ENCODE peak calls at places on chromosomes 5 and 9, in nine cellular contexts. W is PC-3; L is A549; G is CD8-positive, alpha-beta memory T cell; B is fibroblast of lung; Y is esophagus squamous epithelium; U is small intestine; E is AG04450; H is psoas muscle. T is an unnamed sample.

GRCh38 chr5:62199792-62200716 is 106.0 kb upstream of the KIF2A start:
- DNase-seq in G (no peak), H (no peak), B (no peak), E (no peak), L (no peak), U (no peak), W (no peak), Y (no peak), T (no peak)

GRCh38 chr9:37611961-37612360 is 19.6 kb upstream of the TOMM5 start:
- DNase-seq in G (no peak), E (no peak), Y (no peak), W (no peak), L (no peak), H (no peak), B (no peak), U (no peak), T (no peak)

GRCh38 chr9:36046923-36047322 is 10.2 kb downstream of the RECK start:
- DNase-seq in U (no peak), L (no peak), H (no peak), Y (no peak), W (no peak), E (no peak), B (no peak), G (no peak), T (no peak)

GRCh38 chr9:91547076-91547475 is 123.4 kb upstream of the NFIL3 start:
- DNase-seq in G (no peak), U (no peak), Y (no peak), L (no peak), H (no peak), E (no peak), W (no peak), B (peak), T (no peak)

GRCh38 chr5:89028579-89029272 is 145.7 kb upstream of the MEF2C start:
- DNase-seq in W (peak), U (no peak), G (no peak), B (peak), H (no peak), L (no peak), Y (no peak), E (peak), T (no peak)

GRCh38 chr5:53994148-53994547 is 316.2 kb downstream of the ARL15 start:
- DNase-seq in W (no peak), L (no peak), G (no peak), H (no peak), Y (no peak), B (peak), U (no peak), E (peak), T (no peak)

GRCh38 chr9:136533775-136534157 is 12.1 kb downstream of the NOTCH1 start:
- DNase-seq in G (peak), E (no peak), U (peak), L (no peak), Y (no peak), H (no peak), B (peak), W (no peak), T (no peak)

GRCh38 chr5:79962580-79963222 is 28.4 kb downstream of the MTX3 start:
- DNase-seq in W (peak), H (no peak), L (no peak), Y (no peak), B (peak), E (no peak), G (no peak), U (no peak), T (no peak)

GRCh38 chr5:28012538-28012937 is 974.2 kb upstream of the CDH9 start:
- DNase-seq in E (no peak), G (no peak), L (no peak), B (no peak), W (no peak), U (no peak), Y (no peak), H (no peak), T (no peak)

GRCh38 chr9:113992994-113993393 is 85.1 kb downstream of the AMBP start:
- DNase-seq in G (no peak), L (no peak), W (no peak), Y (no peak), B (no peak), U (no peak), E (no peak), H (no peak), T (no peak)

GRCh38 chr9:79000218-79001002 is 571.4 kb upstream of the TLE4 start:
- DNase-seq in L (no peak), H (no peak), B (no peak), E (no peak), Y (no peak), U (no peak), G (no peak), W (no peak), T (no peak)

GRCh38 chr5:162209005-162209605 is 141.5 kb downstream of the GABRG2 start:
- DNase-seq in U (peak), H (no peak), G (no peak), E (no peak), B (no peak), L (no peak), W (peak), Y (no peak), T (no peak)

GRCh38 chr5:41071975-41072374 is 833 bp upstream of the MROH2B start:
- DNase-seq in B (peak), G (no peak), U (no peak), E (peak), Y (no peak), H (no peak), L (no peak), W (peak), T (no peak)

GRCh38 chr9:83625120-83625710 is 2.3 kb downstream of the IDNK start:
- DNase-seq in H (no peak), B (no peak), L (no peak), G (no peak), E (no peak), U (peak), Y (no peak), W (no peak), T (no peak)

GRCh38 chr5:38253759-38254158 is 4.6 kb upstream of the EGFLAM start:
- DNase-seq in H (no peak), E (no peak), W (no peak), U (no peak), G (no peak), L (no peak), B (no peak), Y (no peak), T (no peak)

GRCh38 chr5:169099801-169100734 is 200.9 kb downstream of the SLIT3 start:
- DNase-seq in Y (no peak), L (no peak), U (no peak), H (no peak), E (no peak), G (no peak), W (no peak), B (no peak), T (no peak)

GRCh38 chr9:96150324-96151023 is 151.5 kb downstream of the HSD17B3 start:
- DNase-seq in H (no peak), Y (no peak), B (peak), U (peak), G (peak), E (no peak), L (no peak), W (no peak), T (no peak)

GRCh38 chr9:110156902-110157301 is 51.1 kb downstream of the C9orf152 start:
- DNase-seq in L (no peak), G (peak), W (no peak), E (no peak), H (no peak), B (peak), U (peak), Y (no peak), T (no peak)

GRCh38 chr5:110727025-110727314 is 499 bp upstream of the TMEM232 start:
- DNase-seq in Y (no peak), E (no peak), G (no peak), W (peak), U (peak), B (no peak), H (no peak), L (no peak), T (no peak)

GRCh38 chr5:22852807-22853670 is at the start of gene CDH12:
- DNase-seq in W (peak), G (no peak), H (no peak), L (no peak), U (peak), Y (no peak), B (no peak), E (no peak), T (peak)

GRCh38 chr5:132207783-132208182 is 19.9 kb downstream of the P4HA2 start:
- DNase-seq in Y (no peak), G (no peak), L (no peak), W (no peak), B (no peak), U (no peak), H (no peak), E (no peak), T (no peak)

GRCh38 chr5:35202319-35203111 is 27.8 kb downstream of the PRLR start:
- DNase-seq in B (peak), E (no peak), W (peak), U (peak), L (peak), H (no peak), G (no peak), Y (no peak), T (peak)

GRCh38 chr5:15513379-15513778 is 13.4 kb downstream of the FBXL7 start:
- DNase-seq in Y (no peak), G (no peak), L (no peak), B (no peak), W (no peak), U (no peak), H (no peak), E (no peak), T (no peak)

GRCh38 chr5:89097103-89097502 is 214.1 kb upstream of the MEF2C start:
- DNase-seq in Y (no peak), E (no peak), H (no peak), U (no peak), L (no peak), G (no peak), B (no peak), W (no peak), T (no peak)

GRCh38 chr5:135489466-135490244 is 37.5 kb upstream of the TIFAB start:
- DNase-seq in L (no peak), H (no peak), U (no peak), E (no peak), G (no peak), W (no peak), Y (no peak), B (no peak), T (no peak)

GRCh38 chr9:16726718-16727451 is 143.6 kb downstream of the BNC2 start:
- DNase-seq in U (peak), G (no peak), B (peak), W (peak), Y (no peak), L (peak), H (peak), E (peak), T (peak)

GRCh38 chr9:121885345-121885901 is 207.7 kb downstream of the TTLL11 start:
- DNase-seq in Y (no peak), W (no peak), H (no peak), G (no peak), B (peak), E (peak), U (peak), L (no peak), T (no peak)

GRCh38 chr5:176680226-176680563 is 32.9 kb downstream of the TSPAN17 start:
- DNase-seq in L (no peak), E (no peak), U (no peak), W (no peak), B (no peak), G (no peak), H (no peak), Y (no peak), T (no peak)

GRCh38 chr9:8420416-8420815 is 620.8 kb upstream of the DMAC1 start:
- DNase-seq in H (no peak), Y (no peak), L (no peak), U (no peak), B (no peak), G (no peak), E (no peak), W (no peak), T (no peak)
- H3K27ac ChIP-seq in H (no peak), Y (no peak), L (no peak), U (no peak), B (no peak), G (no peak), E (no peak), W (no peak), T (no peak)

GRCh38 chr5:94778299-94778698 is 159.8 kb downstream of the SLF1 start:
- DNase-seq in W (no peak), H (no peak), B (no peak), G (no peak), U (no peak), L (no peak), E (no peak), Y (no peak), T (no peak)

GRCh38 chr5:94782376-94782775 is 163.9 kb downstream of the SLF1 start:
- DNase-seq in L (no peak), G (no peak), B (no peak), H (no peak), Y (no peak), E (no peak), W (no peak), U (no peak), T (no peak)

GRCh38 chr5:94778712-94779111 is 160.2 kb downstream of the SLF1 start:
- DNase-seq in U (no peak), L (no peak), B (no peak), W (no peak), G (no peak), Y (no peak), H (no peak), E (no peak), T (no peak)

GRCh38 chr5:94777163-94777885 is 158.9 kb downstream of the SLF1 start:
- DNase-seq in U (no peak), B (no peak), L (no peak), Y (no peak), W (no peak), E (no peak), G (no peak), H (no peak), T (no peak)

GRCh38 chr5:94779684-94780083 is 161.2 kb downstream of the SLF1 start:
- DNase-seq in U (no peak), Y (no peak), W (no peak), L (no peak), G (no peak), H (no peak), B (no peak), E (no peak), T (no peak)
- H3K27ac ChIP-seq in U (no peak), Y (no peak), W (no peak), L (no peak), G (no peak), H (no peak), B (no peak), E (no peak), T (no peak)

GRCh38 chr9:127112056-127112455 is 10.4 kb downstream of the ANGPTL2 start:
- DNase-seq in E (no peak), B (no peak), W (no peak), G (no peak), H (no peak), Y (no peak), U (no peak), L (no peak), T (no peak)
- H3K27ac ChIP-seq in E (no peak), B (no peak), W (peak), G (no peak), H (no peak), Y (peak), U (no peak), L (no peak), T (no peak)

GRCh38 chr9:134685784-134686183 is 44.2 kb downstream of the COL5A1 start:
- DNase-seq in U (no peak), G (no peak), W (no peak), Y (no peak), B (no peak), L (no peak), H (no peak), E (no peak), T (no peak)
- H3K27ac ChIP-seq in U (no peak), G (no peak), W (no peak), Y (no peak), B (no peak), L (no peak), H (no peak), E (no peak), T (no peak)

GRCh38 chr9:120710110-120710981 is 3.9 kb downstream of the MEGF9 start:
- DNase-seq in E (no peak), Y (no peak), W (peak), L (peak), H (no peak), B (peak), U (peak), G (peak), T (no peak)

GRCh38 chr9:120712539-120713031 is 1.7 kb downstream of the MEGF9 start:
- DNase-seq in W (no peak), U (peak), L (no peak), E (no peak), G (no peak), H (no peak), Y (no peak), B (no peak), T (no peak)

GRCh38 chr9:120711354-120711753 is 2.9 kb downstream of the MEGF9 start:
- DNase-seq in G (no peak), E (no peak), Y (no peak), L (peak), H (no peak), W (no peak), B (no peak), U (no peak), T (no peak)

GRCh38 chr9:120713257-120714087 is 798 bp downstream of the MEGF9 start:
- DNase-seq in L (peak), U (peak), Y (no peak), H (peak), G (peak), W (peak), B (no peak), E (no peak), T (no peak)

DNA sequence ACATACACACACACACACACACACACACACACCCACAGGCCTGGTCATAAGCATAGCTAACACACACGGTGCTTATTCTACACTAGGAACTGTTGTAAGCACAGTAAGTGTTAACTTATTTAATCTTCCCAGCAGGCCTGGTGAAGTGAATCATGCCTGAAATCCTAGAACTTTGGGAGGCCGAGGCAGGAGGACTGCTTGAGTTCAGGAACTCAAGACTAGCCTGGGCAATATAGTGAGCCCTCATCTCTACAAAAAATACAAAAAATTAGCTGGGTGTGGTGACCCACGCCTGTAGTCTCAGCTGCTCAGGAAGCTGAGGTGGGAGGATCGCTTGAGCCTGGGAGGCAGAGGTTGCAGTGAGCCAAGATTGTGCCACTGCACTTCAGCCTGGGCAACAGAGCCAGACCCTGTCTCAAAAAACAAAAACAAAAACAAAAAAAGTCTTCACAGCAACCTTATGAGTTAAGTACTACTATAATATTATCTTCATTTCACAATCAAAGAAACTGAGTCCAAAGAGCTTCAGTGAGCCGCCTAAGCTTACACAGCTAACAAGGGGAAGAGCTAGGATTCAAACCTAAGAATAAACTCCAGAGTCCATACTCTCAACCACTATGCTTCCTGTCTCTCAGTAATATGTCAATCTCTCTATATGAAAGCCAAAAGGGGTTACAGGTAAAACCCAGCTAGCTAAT is 2.3 kb downstream of the MEGF9 start:
- DNase-seq in B (no peak), L (no peak), G (no peak), H (no peak), E (no peak), U (peak), W (peak), Y (no peak), T (no peak)
- H3K27ac ChIP-seq in B (no peak), L (peak), G (no peak), H (peak), E (no peak), U (peak), W (no peak), Y (peak), T (peak)

GRCh38 chr5:8550921-8551320 is 682.0 kb downstream of the MTRR start:
- DNase-seq in H (no peak), E (no peak), L (no peak), U (no peak), G (no peak), Y (no peak), W (no peak), B (no peak), T (no peak)

GRCh38 chr5:8557728-8558127 is 688.8 kb downstream of the MTRR start:
- DNase-seq in G (no peak), E (no peak), W (peak), L (no peak), H (no peak), U (no peak), B (no peak), Y (no peak), T (no peak)

GRCh38 chr5:8553364-8553763 is 684.4 kb downstream of the MTRR start:
- DNase-seq in G (no peak), W (no peak), Y (no peak), U (no peak), H (no peak), E (no peak), L (no peak), B (no peak), T (no peak)
- H3K27ac ChIP-seq in G (no peak), W (no peak), Y (no peak), U (no peak), H (no peak), E (no peak), L (no peak), B (no peak), T (no peak)

GRCh38 chr9:133888048-133888778 is 103.9 kb downstream of the VAV2 start:
- DNase-seq in E (no peak), B (no peak), W (no peak), H (no peak), Y (no peak), L (no peak), U (peak), G (no peak), T (no peak)
- H3K27ac ChIP-seq in E (no peak), B (no peak), W (no peak), H (no peak), Y (no peak), L (peak), U (no peak), G (no peak), T (peak)

DNA sequence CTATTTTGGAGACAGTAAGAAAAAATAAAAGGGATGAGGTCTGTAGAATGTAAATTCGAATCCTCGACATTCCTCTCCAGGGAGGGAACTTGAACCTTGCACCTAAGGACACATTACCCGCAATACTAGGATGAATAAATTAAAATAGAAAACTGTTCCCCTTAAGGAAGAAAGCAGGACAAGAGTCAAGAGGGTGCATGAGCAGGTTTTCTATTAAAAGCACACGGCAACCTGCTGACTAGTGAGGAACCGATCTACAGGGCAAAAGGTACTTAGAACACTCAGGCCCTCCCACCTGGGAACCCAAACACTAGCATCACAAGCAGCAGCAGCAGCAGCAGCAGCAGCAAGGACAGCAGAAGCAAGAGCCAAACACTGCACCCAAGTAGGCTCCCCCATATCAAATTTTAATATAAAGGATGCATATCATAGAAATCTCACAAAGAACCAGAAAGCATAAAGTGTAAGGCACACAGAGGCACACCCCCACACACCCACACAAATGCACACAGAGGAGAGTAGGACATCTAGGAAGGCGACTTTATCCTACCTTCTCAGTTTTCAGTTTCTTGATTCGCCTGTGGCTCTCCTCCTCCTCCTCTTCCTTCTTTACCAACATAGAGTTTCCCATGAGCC is 2.8 kb downstream of the ZNF608 start:
- DNase-seq in U (peak), H (no peak), W (no peak), L (no peak), E (no peak), B (peak), G (no peak), Y (no peak), T (no peak)
- H3K27ac ChIP-seq in U (peak), H (peak), W (peak), L (peak), E (peak), B (peak), G (no peak), Y (peak), T (peak)

GRCh38 chr5:864492-865167 is 13.8 kb upstream of the ZDHHC11 start:
- DNase-seq in E (peak), L (no peak), Y (no peak), B (no peak), W (no peak), H (peak), G (no peak), U (no peak), T (no peak)

GRCh38 chr5:865771-866170 is 15.0 kb upstream of the ZDHHC11 start:
- DNase-seq in Y (no peak), W (no peak), H (peak), L (no peak), G (no peak), E (no peak), U (no peak), B (no peak), T (no peak)

GRCh38 chr5:863244-863805 is 12.5 kb upstream of the ZDHHC11 start:
- DNase-seq in Y (no peak), B (no peak), U (no peak), W (no peak), E (no peak), L (no peak), G (no peak), H (no peak), T (no peak)

GRCh38 chr5:867300-867699 is 16.5 kb upstream of the ZDHHC11 start:
- DNase-seq in E (no peak), L (no peak), W (no peak), Y (no peak), B (no peak), U (peak), G (no peak), H (peak), T (no peak)

GRCh38 chr5:865168-865521 is 14.4 kb upstream of the ZDHHC11 start:
- DNase-seq in H (peak), E (no peak), U (no peak), G (no peak), W (no peak), B (no peak), Y (no peak), L (no peak), T (no peak)
- H3K27ac ChIP-seq in H (no peak), E (no peak), U (no peak), G (no peak), W (no peak), B (no peak), Y (no peak), L (no peak), T (no peak)